ENCODE peak calls at places on chromosomes 2 and 18, in eight cellular contexts. One of them, this sample, is unnamed.

GRCh38 chr18:11808001-11808855 is 43.0 kb upstream of the CHMP1B start:
- DNase-seq in cardiac fibroblast: no peak
- DNase-seq in kidney epithelial cell: peak
- DNase-seq in WERI-Rb-1: no peak
- DNase-seq in PC-9: peak
- DNase-seq in tibial nerve: no peak
- DNase-seq in GM12865: no peak
- DNase-seq in cardiac muscle cell: no peak
- DNase-seq in this sample: no peak

GRCh38 chr2:172101707-172102158 is 967 bp downstream of the DLX2 start:
- DNase-seq in cardiac fibroblast: no peak
- DNase-seq in GM12865: no peak
- DNase-seq in PC-9: no peak
- DNase-seq in kidney epithelial cell: no peak
- DNase-seq in WERI-Rb-1: no peak
- DNase-seq in cardiac muscle cell: no peak
- DNase-seq in tibial nerve: no peak
- DNase-seq in this sample: no peak

GRCh38 chr2:238956676-238957075 is 108.8 kb downstream of the TWIST2 start:
- DNase-seq in cardiac fibroblast: no peak
- DNase-seq in PC-9: no peak
- DNase-seq in kidney epithelial cell: no peak
- DNase-seq in tibial nerve: no peak
- DNase-seq in WERI-Rb-1: no peak
- DNase-seq in GM12865: no peak
- DNase-seq in cardiac muscle cell: no peak
- DNase-seq in this sample: no peak

GRCh38 chr2:28506112-28506511 is 10.3 kb downstream of the PLB1 start:
- DNase-seq in PC-9: no peak
- DNase-seq in WERI-Rb-1: no peak
- DNase-seq in cardiac fibroblast: no peak
- DNase-seq in cardiac muscle cell: no peak
- DNase-seq in GM12865: no peak
- DNase-seq in tibial nerve: no peak
- DNase-seq in kidney epithelial cell: no peak
- DNase-seq in this sample: no peak

GRCh38 chr2:70767094-70767698 is 804 bp downstream of the ADD2 start:
- DNase-seq in cardiac muscle cell: peak
- DNase-seq in GM12865: no peak
- DNase-seq in kidney epithelial cell: no peak
- DNase-seq in tibial nerve: no peak
- DNase-seq in PC-9: no peak
- DNase-seq in cardiac fibroblast: no peak
- DNase-seq in WERI-Rb-1: peak
- DNase-seq in this sample: no peak

GRCh38 chr2:240629419-240629967 is 4.2 kb downstream of the GPR35 start:
- DNase-seq in cardiac fibroblast: no peak
- DNase-seq in tibial nerve: no peak
- DNase-seq in GM12865: no peak
- DNase-seq in WERI-Rb-1: no peak
- DNase-seq in cardiac muscle cell: no peak
- DNase-seq in PC-9: no peak
- DNase-seq in kidney epithelial cell: no peak
- DNase-seq in this sample: no peak

GRCh38 chr2:33354981-33355380 is 121.5 kb upstream of the RASGRP3 start:
- DNase-seq in tibial nerve: no peak
- DNase-seq in GM12865: no peak
- DNase-seq in PC-9: no peak
- DNase-seq in WERI-Rb-1: no peak
- DNase-seq in cardiac fibroblast: no peak
- DNase-seq in cardiac muscle cell: no peak
- DNase-seq in kidney epithelial cell: no peak
- DNase-seq in this sample: peak

GRCh38 chr18:45726603-45727002 is 2.6 kb downstream of the SLC14A1 start:
- DNase-seq in PC-9: no peak
- DNase-seq in cardiac muscle cell: no peak
- DNase-seq in cardiac fibroblast: no peak
- DNase-seq in tibial nerve: no peak
- DNase-seq in GM12865: no peak
- DNase-seq in WERI-Rb-1: no peak
- DNase-seq in kidney epithelial cell: no peak
- DNase-seq in this sample: no peak

GRCh38 chr2:215764441-215765048 is 248.8 kb downstream of the MREG start:
- DNase-seq in GM12865: no peak
- DNase-seq in cardiac fibroblast: peak
- DNase-seq in tibial nerve: no peak
- DNase-seq in cardiac muscle cell: no peak
- DNase-seq in WERI-Rb-1: no peak
- DNase-seq in PC-9: no peak
- DNase-seq in kidney epithelial cell: peak
- DNase-seq in this sample: no peak

GRCh38 chr18:28019425-28020108 is 157.4 kb downstream of the CDH2 start:
- DNase-seq in cardiac muscle cell: no peak
- DNase-seq in GM12865: no peak
- DNase-seq in PC-9: no peak
- DNase-seq in cardiac fibroblast: peak
- DNase-seq in tibial nerve: no peak
- DNase-seq in WERI-Rb-1: no peak
- DNase-seq in kidney epithelial cell: no peak
- DNase-seq in this sample: no peak

GRCh38 chr2:43950383-43951008 is 45.3 kb downstream of the LRPPRC start:
- DNase-seq in WERI-Rb-1: no peak
- DNase-seq in kidney epithelial cell: no peak
- DNase-seq in cardiac fibroblast: peak
- DNase-seq in PC-9: peak
- DNase-seq in cardiac muscle cell: peak
- DNase-seq in tibial nerve: no peak
- DNase-seq in GM12865: peak
- DNase-seq in this sample: peak

GRCh38 chr2:61439241-61440002 is 31.5 kb downstream of the USP34 start:
- DNase-seq in kidney epithelial cell: no peak
- DNase-seq in PC-9: no peak
- DNase-seq in tibial nerve: no peak
- DNase-seq in GM12865: no peak
- DNase-seq in cardiac fibroblast: no peak
- DNase-seq in cardiac muscle cell: peak
- DNase-seq in WERI-Rb-1: no peak
- DNase-seq in this sample: no peak

GRCh38 chr2:106269591-106270291 is 75.6 kb upstream of the UXS1 start:
- DNase-seq in tibial nerve: no peak
- DNase-seq in cardiac fibroblast: no peak
- DNase-seq in kidney epithelial cell: no peak
- DNase-seq in cardiac muscle cell: peak
- DNase-seq in WERI-Rb-1: no peak
- DNase-seq in PC-9: no peak
- DNase-seq in GM12865: peak
- DNase-seq in this sample: no peak

GRCh38 chr2:15645720-15646385 is 54.2 kb downstream of the DDX1 start:
- DNase-seq in WERI-Rb-1: no peak
- DNase-seq in cardiac fibroblast: no peak
- DNase-seq in kidney epithelial cell: no peak
- DNase-seq in tibial nerve: no peak
- DNase-seq in GM12865: no peak
- DNase-seq in PC-9: no peak
- DNase-seq in cardiac muscle cell: peak
- DNase-seq in this sample: no peak

GRCh38 chr2:2103320-2103719 is 227.8 kb downstream of the MYT1L start:
- DNase-seq in cardiac muscle cell: no peak
- DNase-seq in tibial nerve: no peak
- DNase-seq in WERI-Rb-1: no peak
- DNase-seq in cardiac fibroblast: no peak
- DNase-seq in kidney epithelial cell: no peak
- DNase-seq in GM12865: no peak
- DNase-seq in PC-9: no peak
- DNase-seq in this sample: no peak

GRCh38 chr2:45121236-45121927 is 112.1 kb upstream of the SIX2 start:
- DNase-seq in GM12865: no peak
- DNase-seq in PC-9: peak
- DNase-seq in cardiac muscle cell: peak
- DNase-seq in kidney epithelial cell: no peak
- DNase-seq in tibial nerve: no peak
- DNase-seq in WERI-Rb-1: no peak
- DNase-seq in cardiac fibroblast: no peak
- DNase-seq in this sample: no peak

GRCh38 chr2:289362-290089 is 1.6 kb upstream of the ALKAL2 start:
- DNase-seq in kidney epithelial cell: no peak
- DNase-seq in tibial nerve: peak
- DNase-seq in cardiac muscle cell: peak
- DNase-seq in cardiac fibroblast: peak
- DNase-seq in WERI-Rb-1: no peak
- DNase-seq in GM12865: no peak
- DNase-seq in PC-9: no peak
- DNase-seq in this sample: no peak

GRCh38 chr2:8602809-8603208 is 79.0 kb upstream of the ID2 start:
- DNase-seq in tibial nerve: no peak
- DNase-seq in GM12865: peak
- DNase-seq in cardiac muscle cell: no peak
- DNase-seq in PC-9: no peak
- DNase-seq in WERI-Rb-1: no peak
- DNase-seq in kidney epithelial cell: no peak
- DNase-seq in cardiac fibroblast: no peak
- DNase-seq in this sample: no peak

GRCh38 chr18:11689972-11690570 is 1.0 kb downstream of the GNAL start:
- DNase-seq in GM12865: no peak
- DNase-seq in WERI-Rb-1: peak
- DNase-seq in tibial nerve: no peak
- DNase-seq in PC-9: no peak
- DNase-seq in kidney epithelial cell: no peak
- DNase-seq in cardiac muscle cell: no peak
- DNase-seq in cardiac fibroblast: no peak
- DNase-seq in this sample: no peak

GRCh38 chr18:22813648-22814328 is 119.3 kb upstream of the RBBP8 start:
- DNase-seq in cardiac fibroblast: peak
- DNase-seq in GM12865: peak
- DNase-seq in cardiac muscle cell: peak
- DNase-seq in kidney epithelial cell: no peak
- DNase-seq in tibial nerve: no peak
- DNase-seq in WERI-Rb-1: peak
- DNase-seq in PC-9: peak
- DNase-seq in this sample: no peak

DNA sequence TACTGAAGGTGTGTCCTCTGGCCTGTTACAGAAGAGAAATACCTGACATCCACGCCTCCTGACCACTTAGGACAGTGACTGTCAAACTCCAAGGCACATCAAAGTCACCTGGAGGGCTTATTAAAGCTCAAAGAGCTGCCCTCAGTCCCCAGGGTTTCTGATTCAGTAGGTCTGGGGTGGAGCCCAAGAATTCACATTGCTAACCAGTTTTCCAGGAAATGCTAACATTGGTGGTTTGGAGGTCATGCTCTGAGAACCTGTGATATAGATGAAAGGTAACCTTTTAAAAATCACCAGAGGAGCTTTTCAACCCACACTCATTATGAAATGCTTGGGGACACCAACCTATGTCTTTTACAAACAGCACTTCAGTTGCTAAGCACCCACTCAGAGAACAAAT is 172.3 kb downstream of the ALK start:
- DNase-seq in GM12865: no peak
- DNase-seq in PC-9: no peak
- DNase-seq in WERI-Rb-1: no peak
- DNase-seq in cardiac fibroblast: no peak
- DNase-seq in kidney epithelial cell: peak
- DNase-seq in cardiac muscle cell: no peak
- DNase-seq in tibial nerve: no peak
- DNase-seq in this sample: no peak
- TF ChIP-seq CTCF in GM12865: no peak
- TF ChIP-seq CTCF in PC-9: no peak
- TF ChIP-seq CTCF in WERI-Rb-1: no peak
- TF ChIP-seq CTCF in cardiac fibroblast: no peak
- TF ChIP-seq CTCF in kidney epithelial cell: no peak
- TF ChIP-seq CTCF in cardiac muscle cell: no peak
- TF ChIP-seq CTCF in tibial nerve: no peak
- TF ChIP-seq CTCF in this sample: no peak

DNA sequence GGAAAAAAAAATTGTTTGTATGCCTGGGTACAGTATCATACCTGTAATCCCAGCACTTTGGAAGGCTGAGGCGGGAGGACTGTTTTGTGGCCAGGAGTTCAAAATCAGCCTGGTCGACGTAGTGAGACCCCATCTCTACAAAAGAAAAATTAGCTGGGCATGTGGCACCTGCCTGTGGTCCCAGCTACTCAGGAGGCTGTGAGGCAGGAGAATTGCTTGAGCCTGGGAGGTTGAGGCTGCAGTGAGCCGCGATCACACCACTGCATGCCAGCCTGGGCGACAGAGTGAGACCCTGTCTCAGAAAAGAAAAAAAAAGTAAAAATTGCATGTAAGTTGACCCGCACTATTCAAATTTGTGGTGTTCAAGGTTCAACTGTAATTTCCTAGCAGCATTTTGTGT is 32.9 kb downstream of the YIPF4 start:
- DNase-seq in kidney epithelial cell: no peak
- DNase-seq in GM12865: no peak
- DNase-seq in WERI-Rb-1: no peak
- DNase-seq in tibial nerve: no peak
- DNase-seq in cardiac muscle cell: no peak
- DNase-seq in PC-9: no peak
- DNase-seq in cardiac fibroblast: no peak
- DNase-seq in this sample: no peak
- H3K4me3 ChIP-seq in kidney epithelial cell: no peak
- H3K4me3 ChIP-seq in GM12865: no peak
- H3K4me3 ChIP-seq in WERI-Rb-1: no peak
- H3K4me3 ChIP-seq in tibial nerve: no peak
- H3K4me3 ChIP-seq in cardiac muscle cell: no peak
- H3K4me3 ChIP-seq in PC-9: no peak
- H3K4me3 ChIP-seq in cardiac fibroblast: no peak
- H3K4me3 ChIP-seq in this sample: no peak

GRCh38 chr2:228983700-228984099 is 287.4 kb downstream of the PID1 start:
- DNase-seq in kidney epithelial cell: no peak
- DNase-seq in GM12865: no peak
- DNase-seq in PC-9: no peak
- DNase-seq in WERI-Rb-1: no peak
- DNase-seq in cardiac muscle cell: no peak
- DNase-seq in tibial nerve: no peak
- DNase-seq in cardiac fibroblast: no peak
- DNase-seq in this sample: no peak
- TF ChIP-seq CTCF in kidney epithelial cell: no peak
- TF ChIP-seq CTCF in GM12865: no peak
- TF ChIP-seq CTCF in PC-9: no peak
- TF ChIP-seq CTCF in WERI-Rb-1: no peak
- TF ChIP-seq CTCF in cardiac muscle cell: no peak
- TF ChIP-seq CTCF in tibial nerve: no peak
- TF ChIP-seq CTCF in cardiac fibroblast: no peak
- TF ChIP-seq CTCF in this sample: no peak

DNA sequence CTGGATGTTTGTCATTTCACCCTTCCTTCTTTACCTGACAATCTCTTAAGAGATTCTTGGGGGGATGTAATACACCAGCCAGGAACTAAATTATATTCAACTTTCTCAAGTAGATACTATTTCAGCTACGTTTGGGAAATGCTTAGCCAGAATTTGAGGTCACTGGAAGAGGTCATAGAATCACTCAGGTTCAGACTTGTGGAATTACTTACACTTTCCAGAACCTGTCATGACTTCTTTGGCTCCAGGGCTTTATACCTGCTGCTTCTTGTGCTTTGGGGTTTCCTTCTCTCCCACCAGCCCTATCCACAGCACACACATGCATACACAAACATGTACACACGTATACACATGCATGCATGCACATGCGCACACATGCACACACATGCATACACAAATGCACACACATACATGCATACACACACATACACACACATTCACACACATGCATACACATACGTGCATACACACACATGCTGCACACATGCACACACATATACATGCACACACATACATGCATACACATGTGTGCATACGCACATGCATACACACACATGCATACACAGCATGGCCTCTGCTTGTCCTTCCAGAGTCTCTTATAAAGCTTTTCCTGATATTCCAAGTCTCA is 23.5 kb upstream of the ANXA4 start:
- DNase-seq in kidney epithelial cell: no peak
- DNase-seq in WERI-Rb-1: no peak
- DNase-seq in cardiac muscle cell: no peak
- DNase-seq in tibial nerve: no peak
- DNase-seq in PC-9: no peak
- DNase-seq in cardiac fibroblast: no peak
- DNase-seq in GM12865: no peak
- DNase-seq in this sample: no peak
- H3K4me3 ChIP-seq in kidney epithelial cell: no peak
- H3K4me3 ChIP-seq in WERI-Rb-1: no peak
- H3K4me3 ChIP-seq in cardiac muscle cell: no peak
- H3K4me3 ChIP-seq in tibial nerve: no peak
- H3K4me3 ChIP-seq in PC-9: no peak
- H3K4me3 ChIP-seq in cardiac fibroblast: no peak
- H3K4me3 ChIP-seq in GM12865: no peak
- H3K4me3 ChIP-seq in this sample: no peak

This sample was measured in BJ.